ENCODE peak calls at places on chromosomes 12 and 14, in seven cellular contexts. X is HCT116, R is esophagus muscularis mucosa, B is stomach, J is endothelial cell of umbilical vein, Q is upper lobe of left lung, U is spleen. M is an unnamed sample.

GRCh38 chr12:45124485-45125155 is 73.7 kb upstream of the DBX2 start:
- DNase-seq in X (no peak), J (no peak), Q (no peak), U (no peak), R (no peak), B (no peak), M (no peak)

GRCh38 chr12:95836630-95837239 is 22.0 kb upstream of the SNRPF start:
- DNase-seq in X (no peak), U (no peak), J (peak), B (no peak), Q (no peak), R (no peak), M (no peak)

GRCh38 chr12:31368666-31369361 is 42.9 kb upstream of the SINHCAF start:
- DNase-seq in B (peak), X (no peak), U (peak), J (no peak), R (no peak), Q (no peak), M (no peak)

GRCh38 chr12:4796218-4796617 is 76.0 kb downstream of the GALNT8 start:
- DNase-seq in R (no peak), X (no peak), B (no peak), Q (no peak), J (no peak), U (no peak), M (no peak)

GRCh38 chr12:121240484-121241202 is 30.7 kb downstream of the P2RX4 start:
- DNase-seq in R (peak), J (no peak), X (no peak), U (peak), B (peak), Q (peak), M (no peak)

GRCh38 chr14:24231263-24232120 is 675 bp downstream of the NEDD8 start:
- DNase-seq in J (no peak), B (no peak), X (no peak), U (no peak), Q (no peak), R (no peak), M (no peak)

GRCh38 chr12:115916910-115917668 is 360.4 kb downstream of the MED13L start:
- DNase-seq in U (peak), R (no peak), J (peak), B (peak), X (peak), Q (peak), M (no peak)

GRCh38 chr14:102348376-102348775 is 14.3 kb downstream of the CINP start:
- DNase-seq in J (no peak), R (no peak), X (no peak), B (no peak), U (no peak), Q (no peak), M (no peak)

GRCh38 chr12:93302331-93303229 is 75.1 kb upstream of the NUDT4 start:
- DNase-seq in R (no peak), J (peak), Q (no peak), X (no peak), U (no peak), B (no peak), M (no peak)

GRCh38 chr14:55781046-55781445 is 201.0 kb downstream of the KTN1 start:
- DNase-seq in U (no peak), X (no peak), B (no peak), Q (no peak), R (no peak), J (peak), M (no peak)

GRCh38 chr12:57135939-57136338 is 7.7 kb downstream of the LRP1 start:
- DNase-seq in J (no peak), R (no peak), X (no peak), B (no peak), U (peak), Q (peak), M (no peak)

GRCh38 chr12:112303004-112303403 is 79.2 kb downstream of the HECTD4 start:
- DNase-seq in U (no peak), Q (no peak), J (peak), X (no peak), B (no peak), R (no peak), M (no peak)

GRCh38 chr12:120352117-120352516 is 16.8 kb downstream of the MSI1 start:
- DNase-seq in R (no peak), X (no peak), U (no peak), B (no peak), Q (no peak), J (no peak), M (no peak)

GRCh38 chr12:66900616-66901015 is 221.7 kb upstream of the GRIP1 start:
- DNase-seq in R (no peak), B (no peak), J (peak), X (no peak), U (no peak), Q (no peak), M (no peak)

GRCh38 chr12:53217930-53218307 is 10.9 kb upstream of the ITGB7 start:
- DNase-seq in R (no peak), X (no peak), J (no peak), U (peak), B (no peak), Q (no peak), M (no peak)

GRCh38 chr14:54488318-54488645 is 498 bp downstream of the GMFB start:
- DNase-seq in B (no peak), R (no peak), X (no peak), J (no peak), Q (no peak), U (no peak), M (no peak)

GRCh38 chr14:72701610-72702009 is 192.3 kb downstream of the DPF3 start:
- DNase-seq in J (no peak), B (no peak), X (no peak), U (no peak), R (no peak), Q (peak), M (no peak)

GRCh38 chr14:22801716-22802115 is 13.5 kb downstream of the SLC7A7 start:
- DNase-seq in R (no peak), J (no peak), U (no peak), Q (no peak), B (no peak), X (no peak), M (no peak)

GRCh38 chr14:104950021-104950420 is 25.3 kb downstream of the PLD4 start:
- DNase-seq in J (no peak), R (no peak), U (peak), Q (no peak), X (no peak), B (no peak), M (no peak)

GRCh38 chr14:103107941-103108748 is 13.6 kb downstream of the EXOC3L4 start:
- DNase-seq in U (no peak), R (no peak), X (no peak), J (no peak), B (no peak), Q (peak), M (no peak)

GRCh38 chr14:91380610-91381371 is 36.8 kb downstream of the CCDC88C start:
- DNase-seq in X (no peak), B (no peak), R (no peak), U (no peak), J (peak), Q (no peak), M (no peak)

GRCh38 chr12:80565276-80565675 is 121.2 kb downstream of the PTPRQ start:
- DNase-seq in U (no peak), R (no peak), J (peak), X (no peak), Q (no peak), B (no peak), M (no peak)

GRCh38 chr12:132904718-132905328 is 17.4 kb upstream of the CHFR start:
- DNase-seq in J (peak), Q (peak), X (no peak), R (peak), B (peak), U (peak), M (no peak)

GRCh38 chr12:46373303-46374182 is 970 bp upstream of the SLC38A2 start:
- DNase-seq in J (peak), X (no peak), Q (peak), U (peak), B (peak), R (no peak), M (no peak)
- TF ChIP-seq CTCF in J (peak), X (no peak), Q (no peak), U (no peak), B (no peak), R (no peak), M (no peak)

DNA sequence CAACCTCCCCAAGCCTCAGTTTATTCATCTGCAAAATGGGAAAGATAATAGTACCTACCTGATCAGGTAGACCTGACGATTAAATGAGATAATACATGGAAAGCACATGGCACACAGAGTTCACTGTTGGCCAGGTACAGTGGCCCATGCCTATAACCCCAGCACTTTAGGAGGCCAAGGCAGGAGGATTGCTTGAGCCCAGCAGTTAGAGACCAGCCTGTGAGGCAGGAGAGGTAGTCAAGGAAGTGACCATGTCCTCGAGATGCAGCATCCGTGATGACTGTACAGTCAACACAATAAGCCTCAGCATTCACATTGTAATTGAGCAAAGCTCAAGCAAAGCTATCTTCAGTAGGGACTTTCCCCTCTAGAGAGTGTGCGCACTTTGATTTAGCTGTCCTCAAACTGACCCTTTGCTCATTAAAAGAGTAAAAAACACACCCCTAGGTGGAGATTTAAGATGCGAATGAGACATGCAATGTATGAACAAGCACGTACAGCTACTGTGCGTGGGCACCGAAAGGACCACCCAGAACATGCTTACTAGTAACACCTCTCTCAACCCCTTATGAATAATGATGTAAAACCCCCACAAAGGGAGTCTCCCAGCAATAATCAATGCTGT is 9.9 kb downstream of the ISCU start:
- DNase-seq in U (no peak), B (no peak), X (no peak), Q (no peak), J (no peak), R (peak), M (no peak)
- TF ChIP-seq POLR2A in U (no peak), B (no peak), X (no peak), Q (no peak), J (no peak), R (no peak), M (no peak)

GRCh38 chr12:6607751-6608591 is 792 bp upstream of the CHD4 start:
- DNase-seq in U (no peak), X (peak), Q (no peak), R (no peak), B (peak), J (peak), M (peak)
- TF ChIP-seq POLR2AphosphoS5 in U (peak), X (no peak), Q (no peak), R (peak), B (peak), J (no peak), M (no peak)

GRCh38 chr14:37147310-37147875 is 25.0 kb downstream of the SLC25A21 start:
- DNase-seq in R (no peak), X (no peak), Q (no peak), U (no peak), J (no peak), B (no peak), M (no peak)

GRCh38 chr14:37153005-37153404 is 19.4 kb downstream of the SLC25A21 start:
- DNase-seq in J (no peak), R (no peak), Q (no peak), X (no peak), U (no peak), B (no peak), M (no peak)

GRCh38 chr14:37145395-37145794 is 27.0 kb downstream of the SLC25A21 start:
- DNase-seq in J (no peak), U (no peak), X (no peak), B (no peak), Q (no peak), R (no peak), M (no peak)

GRCh38 chr14:37153483-37153882 is 18.9 kb downstream of the SLC25A21 start:
- DNase-seq in Q (no peak), U (no peak), R (no peak), J (no peak), X (no peak), B (no peak), M (no peak)

DNA sequence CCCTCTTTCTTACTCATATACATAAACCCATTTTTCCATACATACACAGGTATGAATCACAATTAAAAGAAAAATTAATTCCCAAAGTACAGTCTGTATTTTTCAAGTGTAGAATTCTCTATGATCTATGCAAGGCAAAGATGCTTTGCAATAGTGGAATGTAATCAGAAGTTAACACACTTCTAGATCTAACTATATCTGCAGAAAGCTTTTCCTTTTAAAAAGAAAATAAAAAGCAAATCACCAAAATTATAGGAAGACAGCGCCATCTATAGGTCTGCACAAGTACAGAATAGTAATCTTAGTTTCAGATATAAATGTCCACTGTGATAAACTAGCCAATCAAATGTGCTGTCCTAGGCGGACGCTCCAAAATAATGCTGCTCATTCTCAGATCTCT is 22.0 kb downstream of the SLC25A21 start:
- DNase-seq in U (no peak), Q (no peak), R (no peak), J (peak), B (no peak), X (no peak), M (no peak)
- TF ChIP-seq CTCF in U (no peak), Q (peak), R (peak), J (peak), B (peak), X (peak), M (peak)

GRCh38 chr12:131831635-131832041 is 3.4 kb downstream of the MMP17 start:
- DNase-seq in J (no peak), U (no peak), Q (no peak), R (no peak), B (no peak), X (no peak), M (no peak)

GRCh38 chr12:131831021-131831571 is 2.9 kb downstream of the MMP17 start:
- DNase-seq in B (no peak), U (no peak), X (no peak), J (no peak), Q (peak), R (no peak), M (no peak)

GRCh38 chr12:131829795-131830334 is 1.7 kb downstream of the MMP17 start:
- DNase-seq in X (no peak), J (no peak), U (no peak), R (no peak), Q (peak), B (no peak), M (no peak)

GRCh38 chr12:131829351-131829794 is 1.2 kb downstream of the MMP17 start:
- DNase-seq in R (no peak), Q (peak), J (no peak), B (no peak), U (no peak), X (no peak), M (peak)

GRCh38 chr12:131830335-131831020 is 2.3 kb downstream of the MMP17 start:
- DNase-seq in J (peak), U (peak), X (peak), Q (peak), R (peak), B (peak), M (no peak)
- TF ChIP-seq POLR2A in J (no peak), U (no peak), X (no peak), Q (no peak), R (no peak), B (no peak), M (no peak)

DNA sequence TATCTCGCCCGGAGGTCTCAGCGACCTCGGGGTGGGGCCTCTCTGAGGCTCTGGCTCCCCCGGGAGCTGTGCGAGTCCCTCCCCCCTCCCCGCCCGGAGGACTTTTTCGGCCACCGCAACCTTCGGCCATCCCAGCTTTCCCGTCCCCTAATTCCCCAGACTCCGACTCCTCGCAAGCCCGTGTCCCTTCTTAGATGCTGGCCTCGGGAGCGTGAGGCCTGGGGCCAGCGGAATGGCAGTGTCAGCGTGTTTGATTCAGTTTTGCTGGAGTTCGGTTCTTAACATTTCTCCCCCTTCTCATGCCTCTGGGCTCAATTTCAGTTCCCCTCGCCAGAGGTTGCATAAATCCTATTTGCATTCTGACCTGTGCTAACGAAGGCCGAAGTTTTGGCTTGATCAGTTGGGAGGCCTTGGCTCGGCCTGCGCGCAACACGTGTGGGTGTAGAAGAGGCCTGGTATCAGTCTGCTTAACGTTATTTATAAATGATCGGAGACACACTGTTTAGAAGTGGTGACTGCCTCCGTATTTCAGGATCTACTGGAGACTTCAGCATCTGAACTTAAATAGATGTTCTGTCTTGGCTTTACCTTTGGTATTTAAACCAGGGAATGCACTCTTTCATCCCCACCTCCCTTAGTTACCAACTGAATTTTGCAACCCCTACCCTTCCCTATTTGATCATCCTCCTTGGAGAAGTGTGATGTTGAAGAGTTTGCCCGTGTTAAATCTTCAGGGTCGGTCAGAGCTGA is 752 bp downstream of the HSP90B1 start:
- DNase-seq in J (peak), X (no peak), Q (peak), R (peak), B (peak), U (peak), M (no peak)
- TF ChIP-seq POLR2AphosphoS5 in J (no peak), X (no peak), Q (no peak), R (peak), B (no peak), U (peak), M (no peak)

DNA sequence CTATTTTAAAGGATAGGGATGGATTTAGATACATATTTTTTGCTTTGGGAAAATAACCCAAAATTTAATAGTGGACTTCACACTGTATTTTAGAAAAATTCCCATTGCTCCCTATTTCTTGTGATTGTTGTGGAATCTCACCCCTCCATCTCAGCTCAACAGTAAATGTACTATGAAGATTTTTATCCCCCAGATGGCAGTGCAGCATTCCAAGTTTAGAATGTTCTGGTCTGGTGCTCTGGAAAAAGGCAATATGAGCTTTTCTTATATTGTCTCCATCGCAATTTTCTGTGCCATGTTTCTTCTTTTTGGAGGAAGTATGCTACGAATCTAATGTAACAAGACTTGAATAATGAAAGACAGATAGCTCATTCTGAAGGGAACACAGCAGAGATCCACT is 471.7 kb upstream of the SYT1 start:
- DNase-seq in U (no peak), R (no peak), Q (no peak), J (peak), B (no peak), X (no peak), M (no peak)
- TF ChIP-seq CTCF in U (no peak), R (no peak), Q (no peak), J (no peak), B (no peak), X (peak), M (peak)

GRCh38 chr12:124696689-124697476 is 129.5 kb upstream of the NCOR2 start:
- DNase-seq in U (no peak), B (peak), R (no peak), J (no peak), X (no peak), Q (no peak), M (no peak)
- TF ChIP-seq POLR2A in U (no peak), B (no peak), R (no peak), J (no peak), X (no peak), Q (no peak), M (no peak)

GRCh38 chr12:114671321-114671663 is 12.7 kb downstream of the TBX3 start:
- DNase-seq in U (no peak), R (no peak), B (no peak), J (no peak), X (no peak), Q (no peak), M (peak)

GRCh38 chr12:114673169-114673833 is 10.7 kb downstream of the TBX3 start:
- DNase-seq in J (no peak), U (no peak), R (no peak), Q (no peak), X (no peak), B (no peak), M (no peak)

GRCh38 chr12:114672817-114673168 is 11.2 kb downstream of the TBX3 start:
- DNase-seq in U (no peak), R (no peak), X (no peak), J (no peak), B (no peak), Q (no peak), M (no peak)

GRCh38 chr12:114670257-114670955 is 13.6 kb downstream of the TBX3 start:
- DNase-seq in R (no peak), Q (no peak), B (no peak), U (no peak), X (no peak), J (peak), M (no peak)

GRCh38 chr12:114671664-114672476 is 12.1 kb downstream of the TBX3 start:
- DNase-seq in Q (peak), X (no peak), U (no peak), R (no peak), J (no peak), B (no peak), M (peak)
- TF ChIP-seq POLR2AphosphoS5 in Q (peak), X (no peak), U (no peak), R (no peak), J (no peak), B (no peak), M (peak)

M was measured in vagina.